ENCODE peak calls at places on chromosome 5, in five cellular contexts. M is MM.1S, S is WERI-Rb-1, H is fibroblast of pulmonary artery, O is choroid plexus epithelial cell. B is an unnamed sample.

GRCh38 chr5:53366245-53366644 is 114.2 kb upstream of the FST start:
- DNase-seq in M (no peak), S (no peak), H (no peak), O (no peak), B (no peak)

GRCh38 chr5:93145019-93145418 is 436.0 kb downstream of the NR2F1-AS1 start:
- DNase-seq in M (no peak), S (no peak), H (no peak), O (no peak), B (no peak)

GRCh38 chr5:170117736-170118135 is 12.0 kb downstream of the FOXI1 start:
- DNase-seq in M (no peak), S (no peak), H (no peak), O (no peak), B (no peak)

GRCh38 chr5:107672212-107673105 is 1.7 kb upstream of the EFNA5 start:
- DNase-seq in M (peak; percentile 44), S (peak; percentile 92), H (peak; percentile 99), O (peak; percentile 99), B (peak; percentile 77)

GRCh38 chr5:14039063-14039462 is 94.6 kb upstream of the DNAH5 start:
- DNase-seq in M (no peak), S (no peak), H (peak; percentile 71), O (no peak), B (no peak)

GRCh38 chr5:127599847-127600246 is 49.0 kb upstream of the CTXN3 start:
- DNase-seq in M (no peak), S (no peak), H (no peak), O (no peak), B (no peak)

GRCh38 chr5:59648949-59649921 is 244.3 kb downstream of the PDE4D start:
- DNase-seq in M (no peak), S (peak; percentile 53), H (peak; percentile 92), O (peak; percentile 69), B (no peak)

GRCh38 chr5:72529383-72529782 is 22.2 kb upstream of the ZNF366 start:
- DNase-seq in M (no peak), S (no peak), H (no peak), O (no peak), B (no peak)

GRCh38 chr5:120465281-120465961 is 1.3 kb downstream of the PRR16 start:
- DNase-seq in M (no peak), S (peak; percentile 33), H (no peak), O (peak; percentile 67), B (peak; percentile 19)

GRCh38 chr5:14595189-14595588 is 13.6 kb downstream of the OTULINL start:
- DNase-seq in M (peak; percentile 88), S (no peak), H (no peak), O (no peak), B (peak; percentile 60)

GRCh38 chr5:136228358-136228757 is 35.4 kb upstream of the SMIM32 start:
- DNase-seq in M (no peak), S (no peak), H (no peak), O (no peak), B (no peak)

GRCh38 chr5:28403846-28404245 is 1365.5 kb upstream of the CDH9 start:
- DNase-seq in M (no peak), S (no peak), H (no peak), O (peak; percentile 40), B (no peak)

GRCh38 chr5:177447066-177447610 is 524 bp downstream of the PRR7 start:
- DNase-seq in M (peak; percentile 66), S (peak; percentile 42), H (peak; percentile 36), O (peak; percentile 42), B (peak; percentile 91)

GRCh38 chr5:127813633-127814171 is 110.5 kb downstream of the CCDC192 start:
- DNase-seq in M (no peak), S (peak; percentile 16), H (peak; percentile 82), O (peak; percentile 90), B (no peak)

GRCh38 chr5:164277720-164278119 is 772.3 kb downstream of the MAT2B start:
- DNase-seq in M (peak; percentile 66), S (no peak), H (peak; percentile 53), O (peak; percentile 58), B (no peak)

GRCh38 chr5:82096249-82096648 is 124.4 kb downstream of the ATG10 start:
- DNase-seq in M (no peak), S (no peak), H (no peak), O (no peak), B (no peak)
- TF ChIP-seq CTCF in M (no peak), S (no peak), H (no peak), O (no peak), B (no peak)

GRCh38 chr5:138789771-138790242 is 36.6 kb downstream of the CTNNA1 start:
- DNase-seq in M (peak; percentile 50), S (no peak), H (peak; percentile 60), O (peak; percentile 59), B (peak; percentile 58)
- TF ChIP-seq CTCF in M (peak; percentile 66), S (peak; percentile 71), H (peak; percentile 67), O (peak; percentile 62), B (peak; percentile 61)

DNA sequence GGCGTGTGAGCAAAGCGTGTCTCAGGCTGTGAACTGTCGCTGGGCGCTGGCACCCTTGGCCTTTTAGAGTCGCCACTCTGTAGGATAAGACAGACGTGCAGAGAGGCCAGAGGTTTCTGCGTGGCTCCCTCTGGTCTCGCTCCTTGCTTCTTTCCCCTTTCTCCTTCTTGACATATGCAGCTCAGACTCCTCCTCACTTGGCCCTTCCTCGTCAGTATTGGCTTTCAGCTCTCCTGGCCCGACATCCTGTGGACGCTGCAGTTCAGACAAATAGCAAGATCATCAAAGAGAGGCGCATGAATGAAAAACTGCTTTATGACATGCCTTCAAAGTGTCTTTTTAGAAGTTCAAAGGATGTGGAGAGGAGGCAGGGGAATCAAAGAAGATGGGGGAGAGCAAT is 116.8 kb upstream of the SPRY4 start:
- DNase-seq in M (no peak), S (no peak), H (peak; percentile 68), O (peak; percentile 66), B (no peak)
- TF ChIP-seq CTCF in M (no peak), S (no peak), H (peak; percentile 32), O (peak; percentile 38), B (peak; percentile 3)

GRCh38 chr5:96662725-96663513 is 743 bp downstream of the CAST start:
- DNase-seq in M (peak; percentile 91), S (peak; percentile 81), H (peak; percentile 89), O (peak; percentile 86), B (peak; percentile 95)
- TF ChIP-seq CTCF in M (no peak), S (no peak), H (no peak), O (no peak), B (no peak)

GRCh38 chr5:139543423-139543991 is 17.6 kb upstream of the UBE2D2 start:
- DNase-seq in M (peak; percentile 83), S (no peak), H (peak; percentile 27), O (peak; percentile 27), B (peak; percentile 79)
- TF ChIP-seq CTCF in M (peak; percentile 65), S (no peak), H (peak; percentile 1), O (peak; percentile 30), B (peak; percentile 71)

GRCh38 chr5:80408976-80409926 is 1.4 kb downstream of the ZFYVE16 start:
- DNase-seq in M (no peak), S (no peak), H (peak; percentile 26), O (peak; percentile 39), B (no peak)

GRCh38 chr5:80411589-80412219 is 3.8 kb downstream of the ZFYVE16 start:
- DNase-seq in M (no peak), S (no peak), H (no peak), O (no peak), B (no peak)

GRCh38 chr5:80406980-80407734 is 707 bp upstream of the ZFYVE16 start:
- DNase-seq in M (peak; percentile 36), S (peak; percentile 9), H (peak; percentile 4), O (peak; percentile 38), B (no peak)

GRCh38 chr5:80407735-80408474 is at the start of gene ZFYVE16:
- DNase-seq in M (peak; percentile 98), S (peak; percentile 98), H (peak; percentile 98), O (peak; percentile 98), B (peak; percentile 93)

GRCh38 chr5:80408475-80408875 is 611 bp downstream of the ZFYVE16 start:
- DNase-seq in M (peak; percentile 33), S (peak; percentile 86), H (peak; percentile 34), O (peak; percentile 45), B (peak; percentile 54)
- TF ChIP-seq CTCF in M (no peak), S (peak; percentile 24), H (peak; percentile 12), O (no peak), B (no peak)

GRCh38 chr5:180304016-180304292 is 12.1 kb upstream of the MAPK9 start:
- DNase-seq in M (no peak), S (no peak), H (no peak), O (no peak), B (no peak)
- TF ChIP-seq CTCF in M (no peak), S (no peak), H (no peak), O (no peak), B (no peak)

DNA sequence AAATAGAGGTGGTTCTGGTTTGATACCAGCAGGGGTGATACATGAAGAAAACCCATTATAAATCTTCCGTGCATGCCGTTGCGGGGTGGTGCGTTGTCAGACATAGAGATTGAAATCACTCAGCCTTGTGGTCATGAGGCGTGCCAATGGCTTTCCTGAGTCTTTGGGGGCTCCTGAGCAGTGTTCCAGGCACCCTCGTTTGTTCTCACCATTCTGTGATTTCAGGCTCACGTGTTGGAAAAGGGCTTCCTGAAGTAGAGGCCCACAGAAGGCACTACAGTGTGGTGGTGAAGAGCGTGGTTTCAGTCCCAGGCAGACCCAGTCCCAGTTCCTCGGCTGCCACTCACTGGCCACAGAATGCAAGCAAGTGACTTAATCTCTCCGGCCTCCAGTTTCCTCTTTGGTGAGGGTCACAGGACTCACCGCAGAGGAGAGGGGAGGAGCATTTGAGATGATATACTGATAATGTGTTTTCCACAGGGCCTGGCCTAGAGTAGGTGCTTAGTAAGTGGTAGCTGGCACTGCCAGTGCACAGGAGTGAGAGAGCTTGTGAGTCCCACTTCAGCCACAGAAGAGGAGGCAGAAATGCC is 20.5 kb upstream of the GLRX start:
- DNase-seq in M (peak; percentile 94), S (peak; percentile 47), H (peak; percentile 72), O (peak; percentile 91), B (peak; percentile 77)
- TF ChIP-seq CTCF in M (peak; percentile 63), S (peak; percentile 27), H (no peak), O (peak; percentile 36), B (peak; percentile 80)

DNA sequence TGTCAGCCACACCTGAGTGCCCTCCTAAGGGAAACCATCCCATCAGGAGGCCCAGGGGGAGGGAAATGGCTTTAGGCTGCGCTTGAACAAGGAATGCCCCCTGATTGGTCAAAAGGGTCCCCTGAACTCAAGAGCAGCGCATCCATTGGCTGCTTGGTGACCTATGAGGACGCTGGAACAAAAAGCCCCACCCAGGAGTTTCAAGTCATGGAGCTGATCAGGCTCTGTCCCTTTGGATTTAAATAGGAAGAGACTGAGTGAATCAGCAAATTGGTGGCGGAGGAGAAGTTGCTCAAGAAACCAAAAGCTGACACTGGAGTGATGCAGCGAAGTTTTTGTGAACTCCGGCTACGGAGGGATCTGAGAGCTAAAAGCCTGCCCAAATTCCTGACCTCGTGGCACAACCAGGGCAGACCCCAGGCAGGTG is 66.7 kb downstream of the SMIM23 start:
- DNase-seq in M (no peak), S (no peak), H (no peak), O (no peak), B (no peak)
- TF ChIP-seq CTCF in M (no peak), S (no peak), H (no peak), O (no peak), B (no peak)